ENCODE peak calls at places on chromosomes 4 and X, in nine cellular contexts. One of them, this sample, is unnamed.

GRCh38 chrX:66635360-66635759 is 3.5 kb downstream of the EDA2R start:
- DNase-seq in AG09309: peak
- DNase-seq in uterus: peak
- DNase-seq in coronary artery: no peak
- DNase-seq in endodermal cell: no peak
- DNase-seq in suprapubic skin: no peak
- DNase-seq in left lung: no peak
- DNase-seq in lower lobe of right lung: no peak
- DNase-seq in RWPE2: no peak
- DNase-seq in this sample: peak

GRCh38 chr4:168584321-168584771 is 87.5 kb downstream of the PALLD start:
- DNase-seq in left lung: no peak
- DNase-seq in AG09309: peak
- DNase-seq in RWPE2: no peak
- DNase-seq in uterus: no peak
- DNase-seq in coronary artery: no peak
- DNase-seq in lower lobe of right lung: no peak
- DNase-seq in suprapubic skin: no peak
- DNase-seq in endodermal cell: no peak
- DNase-seq in this sample: peak

GRCh38 chrX:69535661-69536060 is 31.5 kb downstream of the NALF2 start:
- DNase-seq in endodermal cell: peak
- DNase-seq in suprapubic skin: no peak
- DNase-seq in lower lobe of right lung: no peak
- DNase-seq in left lung: no peak
- DNase-seq in uterus: no peak
- DNase-seq in RWPE2: no peak
- DNase-seq in AG09309: no peak
- DNase-seq in coronary artery: no peak
- DNase-seq in this sample: no peak

GRCh38 chr4:153223418-153223792 is 19.2 kb downstream of the TRIM2 start:
- DNase-seq in AG09309: no peak
- DNase-seq in endodermal cell: no peak
- DNase-seq in suprapubic skin: no peak
- DNase-seq in coronary artery: no peak
- DNase-seq in left lung: no peak
- DNase-seq in RWPE2: no peak
- DNase-seq in lower lobe of right lung: no peak
- DNase-seq in uterus: no peak
- DNase-seq in this sample: no peak

GRCh38 chr4:162685401-162685800 is 481.3 kb downstream of the NAF1 start:
- DNase-seq in lower lobe of right lung: no peak
- DNase-seq in suprapubic skin: no peak
- DNase-seq in endodermal cell: no peak
- DNase-seq in coronary artery: no peak
- DNase-seq in uterus: no peak
- DNase-seq in RWPE2: no peak
- DNase-seq in AG09309: no peak
- DNase-seq in left lung: no peak
- DNase-seq in this sample: peak

GRCh38 chrX:123860506-123860840 is 620 bp downstream of the XIAP start:
- DNase-seq in left lung: no peak
- DNase-seq in suprapubic skin: no peak
- DNase-seq in lower lobe of right lung: no peak
- DNase-seq in RWPE2: no peak
- DNase-seq in AG09309: no peak
- DNase-seq in endodermal cell: no peak
- DNase-seq in coronary artery: no peak
- DNase-seq in uterus: no peak
- DNase-seq in this sample: no peak

GRCh38 chr4:1577818-1578217 is 106.3 kb downstream of the FAM53A start:
- DNase-seq in lower lobe of right lung: peak
- DNase-seq in AG09309: no peak
- DNase-seq in suprapubic skin: no peak
- DNase-seq in left lung: no peak
- DNase-seq in endodermal cell: peak
- DNase-seq in uterus: no peak
- DNase-seq in coronary artery: no peak
- DNase-seq in RWPE2: peak
- DNase-seq in this sample: no peak

GRCh38 chrX:9569875-9570274 is 105.0 kb downstream of the TBL1X start:
- DNase-seq in left lung: no peak
- DNase-seq in coronary artery: no peak
- DNase-seq in AG09309: no peak
- DNase-seq in endodermal cell: no peak
- DNase-seq in suprapubic skin: no peak
- DNase-seq in lower lobe of right lung: no peak
- DNase-seq in uterus: no peak
- DNase-seq in RWPE2: no peak
- DNase-seq in this sample: no peak

GRCh38 chrX:12614266-12614665 is 176.9 kb upstream of the PRPS2 start:
- DNase-seq in endodermal cell: peak
- DNase-seq in coronary artery: no peak
- DNase-seq in uterus: no peak
- DNase-seq in RWPE2: no peak
- DNase-seq in suprapubic skin: no peak
- DNase-seq in lower lobe of right lung: no peak
- DNase-seq in left lung: no peak
- DNase-seq in AG09309: no peak
- DNase-seq in this sample: no peak

GRCh38 chr4:7041851-7042696 is 1.1 kb upstream of the TADA2B start:
- DNase-seq in endodermal cell: peak
- DNase-seq in left lung: peak
- DNase-seq in suprapubic skin: peak
- DNase-seq in coronary artery: no peak
- DNase-seq in uterus: peak
- DNase-seq in AG09309: no peak
- DNase-seq in lower lobe of right lung: peak
- DNase-seq in RWPE2: no peak
- DNase-seq in this sample: no peak

GRCh38 chr4:146096374-146096773 is 79.1 kb upstream of the LSM6 start:
- DNase-seq in AG09309: no peak
- DNase-seq in coronary artery: no peak
- DNase-seq in RWPE2: no peak
- DNase-seq in uterus: no peak
- DNase-seq in left lung: no peak
- DNase-seq in suprapubic skin: no peak
- DNase-seq in endodermal cell: no peak
- DNase-seq in lower lobe of right lung: no peak
- DNase-seq in this sample: no peak

GRCh38 chr4:144645621-144646522 is at the start of gene HHIP:
- DNase-seq in left lung: peak
- DNase-seq in suprapubic skin: no peak
- DNase-seq in RWPE2: no peak
- DNase-seq in uterus: peak
- DNase-seq in lower lobe of right lung: peak
- DNase-seq in coronary artery: no peak
- DNase-seq in AG09309: no peak
- DNase-seq in endodermal cell: peak
- DNase-seq in this sample: peak
- H3K4me3 ChIP-seq in left lung: peak
- H3K4me3 ChIP-seq in suprapubic skin: peak
- H3K4me3 ChIP-seq in RWPE2: peak
- H3K4me3 ChIP-seq in uterus: peak
- H3K4me3 ChIP-seq in lower lobe of right lung: peak
- H3K4me3 ChIP-seq in coronary artery: peak
- H3K4me3 ChIP-seq in AG09309: peak
- H3K4me3 ChIP-seq in endodermal cell: peak
- H3K4me3 ChIP-seq in this sample: peak

GRCh38 chr4:144782345-144782744 is 136.4 kb downstream of the HHIP start:
- DNase-seq in AG09309: no peak
- DNase-seq in coronary artery: no peak
- DNase-seq in uterus: no peak
- DNase-seq in RWPE2: no peak
- DNase-seq in suprapubic skin: no peak
- DNase-seq in left lung: no peak
- DNase-seq in endodermal cell: no peak
- DNase-seq in lower lobe of right lung: no peak
- DNase-seq in this sample: no peak

GRCh38 chr4:144788469-144788868 is 142.5 kb downstream of the HHIP start:
- DNase-seq in endodermal cell: no peak
- DNase-seq in uterus: no peak
- DNase-seq in suprapubic skin: no peak
- DNase-seq in RWPE2: no peak
- DNase-seq in lower lobe of right lung: no peak
- DNase-seq in left lung: no peak
- DNase-seq in AG09309: no peak
- DNase-seq in coronary artery: no peak
- DNase-seq in this sample: no peak

GRCh38 chr4:144787365-144788263 is 141.7 kb downstream of the HHIP start:
- DNase-seq in suprapubic skin: no peak
- DNase-seq in endodermal cell: no peak
- DNase-seq in left lung: no peak
- DNase-seq in coronary artery: no peak
- DNase-seq in AG09309: peak
- DNase-seq in lower lobe of right lung: no peak
- DNase-seq in uterus: no peak
- DNase-seq in RWPE2: no peak
- DNase-seq in this sample: peak
- TF ChIP-seq CTCF in suprapubic skin: no peak
- TF ChIP-seq CTCF in endodermal cell: peak
- TF ChIP-seq CTCF in left lung: peak
- TF ChIP-seq CTCF in coronary artery: no peak
- TF ChIP-seq CTCF in AG09309: peak
- TF ChIP-seq CTCF in lower lobe of right lung: peak
- TF ChIP-seq CTCF in uterus: no peak
- TF ChIP-seq CTCF in RWPE2: peak
- TF ChIP-seq CTCF in this sample: peak

GRCh38 chrX:134374910-134375309 is 85.1 kb upstream of the HPRT1 start:
- DNase-seq in left lung: no peak
- DNase-seq in lower lobe of right lung: no peak
- DNase-seq in coronary artery: no peak
- DNase-seq in RWPE2: no peak
- DNase-seq in uterus: no peak
- DNase-seq in suprapubic skin: no peak
- DNase-seq in AG09309: no peak
- DNase-seq in endodermal cell: no peak
- DNase-seq in this sample: no peak

GRCh38 chrX:134377537-134377936 is 82.4 kb upstream of the HPRT1 start:
- DNase-seq in lower lobe of right lung: no peak
- DNase-seq in endodermal cell: no peak
- DNase-seq in coronary artery: no peak
- DNase-seq in uterus: no peak
- DNase-seq in AG09309: no peak
- DNase-seq in left lung: no peak
- DNase-seq in suprapubic skin: no peak
- DNase-seq in RWPE2: no peak
- DNase-seq in this sample: peak

GRCh38 chrX:134374294-134374693 is 85.7 kb upstream of the HPRT1 start:
- DNase-seq in RWPE2: no peak
- DNase-seq in endodermal cell: no peak
- DNase-seq in uterus: no peak
- DNase-seq in lower lobe of right lung: no peak
- DNase-seq in coronary artery: no peak
- DNase-seq in left lung: no peak
- DNase-seq in AG09309: no peak
- DNase-seq in suprapubic skin: no peak
- DNase-seq in this sample: peak

GRCh38 chrX:134373736-134374135 is 86.2 kb upstream of the HPRT1 start:
- DNase-seq in AG09309: no peak
- DNase-seq in coronary artery: no peak
- DNase-seq in uterus: no peak
- DNase-seq in endodermal cell: no peak
- DNase-seq in suprapubic skin: no peak
- DNase-seq in left lung: no peak
- DNase-seq in RWPE2: no peak
- DNase-seq in lower lobe of right lung: no peak
- DNase-seq in this sample: no peak

DNA sequence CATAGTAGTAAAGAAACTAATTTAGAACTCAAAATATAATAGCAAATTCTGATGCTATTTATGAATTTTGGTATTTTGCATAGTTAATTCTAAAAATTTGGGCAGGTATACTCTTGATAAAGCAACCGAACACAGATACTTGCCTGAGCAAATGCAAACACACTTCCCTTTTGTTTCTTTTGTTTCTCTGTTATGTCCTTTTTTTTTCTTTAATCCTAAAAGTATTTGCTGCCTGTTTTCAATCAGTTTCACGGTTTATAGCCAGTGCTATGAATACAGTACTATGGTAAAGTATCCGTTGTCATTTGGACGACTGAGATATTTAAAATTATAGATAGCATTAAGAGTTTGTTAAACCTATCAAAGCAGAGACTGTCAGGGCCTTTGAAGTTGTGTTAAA is 84.3 kb upstream of the HPRT1 start:
- DNase-seq in suprapubic skin: no peak
- DNase-seq in lower lobe of right lung: no peak
- DNase-seq in endodermal cell: no peak
- DNase-seq in uterus: no peak
- DNase-seq in coronary artery: no peak
- DNase-seq in AG09309: no peak
- DNase-seq in RWPE2: no peak
- DNase-seq in left lung: no peak
- DNase-seq in this sample: no peak
- H3K4me3 ChIP-seq in suprapubic skin: no peak
- H3K4me3 ChIP-seq in lower lobe of right lung: no peak
- H3K4me3 ChIP-seq in endodermal cell: peak
- H3K4me3 ChIP-seq in uterus: no peak
- H3K4me3 ChIP-seq in coronary artery: no peak
- H3K4me3 ChIP-seq in AG09309: no peak
- H3K4me3 ChIP-seq in RWPE2: no peak
- H3K4me3 ChIP-seq in left lung: no peak
- H3K4me3 ChIP-seq in this sample: no peak

GRCh38 chr4:77996076-77996475 is 61.0 kb upstream of the FRAS1 start:
- DNase-seq in uterus: no peak
- DNase-seq in left lung: no peak
- DNase-seq in suprapubic skin: no peak
- DNase-seq in coronary artery: no peak
- DNase-seq in AG09309: no peak
- DNase-seq in endodermal cell: no peak
- DNase-seq in RWPE2: no peak
- DNase-seq in lower lobe of right lung: no peak
- DNase-seq in this sample: no peak
- TF ChIP-seq CTCF in uterus: no peak
- TF ChIP-seq CTCF in left lung: no peak
- TF ChIP-seq CTCF in suprapubic skin: no peak
- TF ChIP-seq CTCF in coronary artery: no peak
- TF ChIP-seq CTCF in AG09309: no peak
- TF ChIP-seq CTCF in endodermal cell: no peak
- TF ChIP-seq CTCF in RWPE2: no peak
- TF ChIP-seq CTCF in lower lobe of right lung: no peak
- TF ChIP-seq CTCF in this sample: no peak

This sample was measured in cardiac fibroblast.